ENCODE peak calls at places on chromosome 1, in four cellular contexts. B is prostate gland, P is body of pancreas, L is NB4. M is an unnamed sample.

GRCh38 chr1:236395780-236396664 is 1.9 kb downstream of the EDARADD start:
- DNase-seq in B (peak), P (peak), L (no peak), M (no peak)

GRCh38 chr1:37858931-37859506 is 373 bp downstream of the MTF1 start:
- DNase-seq in B (no peak), P (peak), L (peak), M (peak)

GRCh38 chr1:86965012-86965826 is 50.8 kb downstream of the HS2ST1 start:
- DNase-seq in B (no peak), P (peak), L (peak), M (peak)

GRCh38 chr1:113993766-113994165 is 14.5 kb downstream of the OLFML3 start:
- DNase-seq in B (no peak), P (no peak), L (no peak), M (no peak)

GRCh38 chr1:113073457-113073950 is 506 bp downstream of the LRIG2 start:
- DNase-seq in B (peak), P (peak), L (peak), M (peak)

GRCh38 chr1:234229676-234230075 is 143.6 kb upstream of the COA6 start:
- DNase-seq in B (no peak), P (no peak), L (no peak), M (no peak)

GRCh38 chr1:46244656-46245371 is 2.7 kb upstream of the RAD54L start:
- DNase-seq in B (no peak), P (no peak), L (peak), M (peak)

GRCh38 chr1:244349103-244349531 is 102.6 kb downstream of the ADSS2 start:
- DNase-seq in B (no peak), P (no peak), L (no peak), M (no peak)

GRCh38 chr1:221098462-221099406 is 219.5 kb downstream of the HLX start:
- DNase-seq in B (no peak), P (no peak), L (peak), M (no peak)

GRCh38 chr1:2466834-2467554 is 9.1 kb upstream of the PLCH2 start:
- DNase-seq in B (no peak), P (peak), L (no peak), M (peak)

GRCh38 chr1:230140221-230141001 is 73.4 kb downstream of the GALNT2 start:
- DNase-seq in B (no peak), P (no peak), L (no peak), M (peak)

GRCh38 chr1:108357802-108358201 is 92.3 kb upstream of the NBPF6 start:
- DNase-seq in B (no peak), P (no peak), L (no peak), M (no peak)

GRCh38 chr1:156001682-156002171 is 19.0 kb downstream of the SSR2 start:
- DNase-seq in B (no peak), P (no peak), L (no peak), M (no peak)

GRCh38 chr1:76075877-76076276 is 1.3 kb downstream of the ST6GALNAC3 start:
- DNase-seq in B (no peak), P (no peak), L (peak), M (no peak)

GRCh38 chr1:184462170-184462569 is 75.3 kb downstream of the C1orf21 start:
- DNase-seq in B (no peak), P (no peak), L (no peak), M (no peak)

GRCh38 chr1:85463666-85464496 is 1.1 kb downstream of the DDAH1 start:
- DNase-seq in B (no peak), P (no peak), L (no peak), M (no peak)

GRCh38 chr1:62245201-62245600 is 50.6 kb downstream of the L1TD1 start:
- DNase-seq in B (no peak), P (no peak), L (no peak), M (no peak)

GRCh38 chr1:41864471-41865040 is 54.2 kb downstream of the HIVEP3 start:
- DNase-seq in B (no peak), P (no peak), L (no peak), M (no peak)

GRCh38 chr1:38690790-38691189 is 168.8 kb downstream of the RRAGC start:
- DNase-seq in B (no peak), P (no peak), L (no peak), M (no peak)

GRCh38 chr1:83511327-83511726 is 487.6 kb downstream of the TTLL7 start:
- DNase-seq in B (no peak), P (no peak), L (no peak), M (no peak)

GRCh38 chr1:88204111-88204510 is 480.0 kb upstream of the PKN2 start:
- DNase-seq in B (no peak), P (no peak), L (no peak), M (no peak)

GRCh38 chr1:100400332-100400933 is 48.1 kb downstream of the CDC14A start:
- DNase-seq in B (peak), P (peak), L (peak), M (peak)

GRCh38 chr1:74422379-74423155 is 89.8 kb downstream of the LRRC53 start:
- DNase-seq in B (no peak), P (no peak), L (no peak), M (no peak)

GRCh38 chr1:109397451-109398342 is at the start of gene SORT1:
- DNase-seq in B (peak), P (peak), L (peak), M (peak)

GRCh38 chr1:38788285-38788684 is 71.3 kb downstream of the RRAGC start:
- DNase-seq in B (no peak), P (no peak), L (no peak), M (no peak)

GRCh38 chr1:226357416-226357815 is 48.5 kb upstream of the LIN9 start:
- DNase-seq in B (no peak), P (no peak), L (no peak), M (no peak)

GRCh38 chr1:90135306-90135705 is 140.4 kb downstream of the ZNF326 start:
- DNase-seq in B (no peak), P (no peak), L (no peak), M (no peak)

GRCh38 chr1:184825571-184825970 is 70.9 kb upstream of the EDEM3 start:
- DNase-seq in B (no peak), P (no peak), L (peak), M (no peak)

GRCh38 chr1:241557551-241558193 is 25.5 kb downstream of the KMO start:
- DNase-seq in B (no peak), P (no peak), L (no peak), M (no peak)

GRCh38 chr1:179230721-179231120 is 1.2 kb upstream of the ABL2 start:
- DNase-seq in B (no peak), P (no peak), L (no peak), M (no peak)

GRCh38 chr1:173470608-173471007 is 6.5 kb upstream of the PRDX6 start:
- DNase-seq in B (no peak), P (no peak), L (no peak), M (peak)

GRCh38 chr1:145891143-145891542 is 5.5 kb upstream of the ANKRD35 start:
- DNase-seq in B (peak), P (peak), L (no peak), M (no peak)

GRCh38 chr1:145889722-145890121 is 4.1 kb upstream of the ANKRD35 start:
- DNase-seq in B (no peak), P (no peak), L (no peak), M (no peak)

GRCh38 chr1:145892486-145893087 is 6.9 kb upstream of the ANKRD35 start:
- DNase-seq in B (peak), P (peak), L (no peak), M (peak)

GRCh38 chr1:145893306-145894055 is 7.8 kb upstream of the ANKRD35 start:
- DNase-seq in B (no peak), P (no peak), L (no peak), M (no peak)

GRCh38 chr1:145891587-145892485 is 6.2 kb upstream of the ANKRD35 start:
- DNase-seq in B (peak), P (peak), L (peak), M (peak)
- TF ChIP-seq POLR2A in B (peak), P (peak), L (no peak), M (no peak)

GRCh38 chr1:16243936-16244649 is 7.1 kb upstream of the CPLANE2 start:
- DNase-seq in B (peak), P (peak), L (peak), M (peak)

GRCh38 chr1:16243408-16243690 is 6.4 kb upstream of the CPLANE2 start:
- DNase-seq in B (no peak), P (no peak), L (no peak), M (no peak)

GRCh38 chr1:16242556-16243407 is 5.8 kb upstream of the CPLANE2 start:
- DNase-seq in B (no peak), P (no peak), L (no peak), M (peak)

GRCh38 chr1:16245476-16246196 is 8.7 kb upstream of the CPLANE2 start:
- DNase-seq in B (no peak), P (no peak), L (no peak), M (no peak)

GRCh38 chr1:16244650-16245285 is 7.8 kb upstream of the CPLANE2 start:
- DNase-seq in B (no peak), P (no peak), L (no peak), M (no peak)
- TF ChIP-seq POLR2A in B (no peak), P (no peak), L (no peak), M (no peak)

GRCh38 chr1:161929137-161929536 is 94.5 kb downstream of the OLFML2B start:
- DNase-seq in B (no peak), P (no peak), L (no peak), M (no peak)
- TF ChIP-seq POLR2A in B (no peak), P (no peak), L (no peak), M (no peak)

DNA sequence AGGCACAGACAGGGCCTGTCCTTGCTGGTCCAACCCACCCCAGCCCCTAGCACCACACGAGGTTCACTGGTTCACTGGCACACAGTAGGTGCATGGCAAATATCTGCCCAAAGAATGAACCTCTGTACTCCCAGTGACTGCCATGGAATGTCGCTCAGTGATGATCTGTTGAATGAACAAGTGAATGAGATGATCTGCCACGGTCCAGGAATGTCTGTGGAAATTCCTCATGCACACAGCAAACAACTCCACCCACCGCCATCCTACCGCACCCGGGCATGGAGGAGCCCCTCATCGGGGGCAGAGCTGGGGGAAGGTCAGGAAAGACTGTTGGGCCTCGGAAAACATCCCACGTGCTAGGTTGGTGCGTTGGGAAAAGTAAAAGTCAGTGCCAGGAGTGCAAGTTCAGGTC is 1.7 kb downstream of the HSPG2 start:
- DNase-seq in B (no peak), P (no peak), L (no peak), M (no peak)
- TF ChIP-seq POLR2A in B (no peak), P (no peak), L (no peak), M (no peak)

GRCh38 chr1:209797978-209798639 is 7.8 kb downstream of the IRF6 start:
- DNase-seq in B (peak), P (no peak), L (peak), M (no peak)
- TF ChIP-seq POLR2A in B (no peak), P (no peak), L (no peak), M (no peak)

M was measured in erythroblast.